ENCODE peak calls at places on chromosomes 4 and X, in six cellular contexts. Y is A673, H is stomach, A is astrocyte, R is mammary epithelial cell, E is spleen. D is an unnamed sample.

GRCh38 chrX:125680366-125680765 is 360.7 kb downstream of the TEX13C start:
- DNase-seq in H (no peak), A (no peak), Y (no peak), R (no peak), E (no peak), D (no peak)

GRCh38 chr4:5524900-5525299 is 183.5 kb downstream of the EVC2 start:
- DNase-seq in H (no peak), R (peak; percentile 45), Y (peak; percentile 12), E (no peak), A (peak; percentile 86), D (no peak)

GRCh38 chrX:47662144-47662657 is 3.2 kb upstream of the UXT start:
- DNase-seq in E (no peak), Y (peak; percentile 66), H (no peak), A (peak; percentile 85), R (peak; percentile 76), D (no peak)

GRCh38 chr4:125187621-125188176 is 127.1 kb upstream of the FAT4 start:
- DNase-seq in A (peak; percentile 80), E (no peak), H (peak; percentile 56), Y (no peak), R (peak; percentile 77), D (no peak)

GRCh38 chr4:158845166-158846041 is 76.6 kb downstream of the FNIP2 start:
- DNase-seq in H (no peak), Y (no peak), E (no peak), A (no peak), R (no peak), D (no peak)

GRCh38 chr4:25863347-25863784 is 578 bp upstream of the SEL1L3 start:
- DNase-seq in E (peak; percentile 85), A (no peak), Y (no peak), R (no peak), H (peak; percentile 81), D (no peak)

GRCh38 chr4:59945277-59945676 is 1254.8 kb upstream of the ADGRL3 start:
- DNase-seq in A (no peak), E (no peak), Y (no peak), H (no peak), R (no peak), D (no peak)

GRCh38 chr4:8387615-8388266 is 52.8 kb downstream of the ACOX3 start:
- DNase-seq in E (no peak), Y (no peak), R (no peak), A (no peak), H (no peak), D (no peak)

GRCh38 chrX:276588-277171 is 4.5 kb upstream of the PLCXD1 start:
- DNase-seq in A (peak; percentile 38), R (peak; percentile 61), Y (no peak), E (peak; percentile 85), H (peak; percentile 67), D (peak; percentile 24)

GRCh38 chr4:7426525-7427171 is 8.1 kb downstream of the PSAPL1 start:
- DNase-seq in Y (no peak), R (no peak), E (peak; percentile 66), A (no peak), H (peak; percentile 22), D (no peak)

GRCh38 chrX:2863646-2864045 is 34.9 kb downstream of the GYG2 start:
- DNase-seq in E (no peak), H (no peak), A (peak; percentile 16), R (peak; percentile 4), Y (no peak), D (no peak)

GRCh38 chr4:6873291-6873690 is 36.3 kb upstream of the TBC1D14 start:
- DNase-seq in R (no peak), A (no peak), H (no peak), E (no peak), Y (no peak), D (no peak)

GRCh38 chr4:184163813-184164212 is 53.9 kb downstream of the ENPP6 start:
- DNase-seq in H (peak; percentile 77), A (no peak), E (no peak), R (peak; percentile 28), Y (peak; percentile 74), D (no peak)

GRCh38 chrX:70970482-70970999 is 39.6 kb upstream of the SLC7A3 start:
- DNase-seq in R (peak; percentile 7), Y (peak; percentile 34), E (no peak), A (peak; percentile 6), H (no peak), D (peak; percentile 17)

GRCh38 chr4:133823177-133823576 is 378.4 kb downstream of the PABPC4L start:
- DNase-seq in R (no peak), E (no peak), A (no peak), Y (no peak), H (no peak), D (no peak)

GRCh38 chrX:1380672-1381233 is 11.2 kb downstream of the SLC25A6 start:
- DNase-seq in H (peak; percentile 25), Y (peak; percentile 51), A (no peak), R (no peak), E (no peak), D (no peak)

GRCh38 chr4:62275470-62275869 is 1075.3 kb downstream of the ADGRL3 start:
- DNase-seq in E (no peak), R (no peak), Y (no peak), H (no peak), A (no peak), D (no peak)

GRCh38 chrX:147478899-147479298 is 432.8 kb upstream of the FMR1 start:
- DNase-seq in R (no peak), H (no peak), Y (no peak), E (no peak), A (no peak), D (no peak)

GRCh38 chr4:74661427-74662171 is 132.7 kb downstream of the BTC start:
- DNase-seq in A (no peak), Y (no peak), E (no peak), H (no peak), R (peak; percentile 72), D (no peak)

GRCh38 chrX:23861215-23861896 is 46.4 kb downstream of the APOO start:
- DNase-seq in E (no peak), R (no peak), A (no peak), H (no peak), Y (no peak), D (peak; percentile 42)

GRCh38 chrX:153321381-153322105 is at the start of gene PNMA6F:
- DNase-seq in A (no peak), E (no peak), H (no peak), R (no peak), Y (no peak), D (no peak)

GRCh38 chrX:123487226-123487625 is 245.6 kb downstream of the THOC2 start:
- DNase-seq in E (no peak), R (no peak), A (peak; percentile 25), Y (no peak), H (no peak), D (no peak)

GRCh38 chr4:109184421-109184956 is 118.0 kb downstream of the COL25A1 start:
- DNase-seq in R (no peak), H (no peak), Y (peak; percentile 61), E (no peak), A (peak; percentile 27), D (no peak)

GRCh38 chr4:139528377-139529005 is 27.5 kb downstream of the SETD7 start:
- DNase-seq in R (peak; percentile 87), E (no peak), H (peak; percentile 45), Y (peak; percentile 23), A (peak; percentile 89), D (no peak)

GRCh38 chr4:76028242-76028859 is 5.1 kb upstream of the CXCL10 start:
- DNase-seq in Y (peak; percentile 54), E (no peak), H (no peak), A (peak; percentile 3), R (peak; percentile 20), D (peak; percentile 4)

DNA sequence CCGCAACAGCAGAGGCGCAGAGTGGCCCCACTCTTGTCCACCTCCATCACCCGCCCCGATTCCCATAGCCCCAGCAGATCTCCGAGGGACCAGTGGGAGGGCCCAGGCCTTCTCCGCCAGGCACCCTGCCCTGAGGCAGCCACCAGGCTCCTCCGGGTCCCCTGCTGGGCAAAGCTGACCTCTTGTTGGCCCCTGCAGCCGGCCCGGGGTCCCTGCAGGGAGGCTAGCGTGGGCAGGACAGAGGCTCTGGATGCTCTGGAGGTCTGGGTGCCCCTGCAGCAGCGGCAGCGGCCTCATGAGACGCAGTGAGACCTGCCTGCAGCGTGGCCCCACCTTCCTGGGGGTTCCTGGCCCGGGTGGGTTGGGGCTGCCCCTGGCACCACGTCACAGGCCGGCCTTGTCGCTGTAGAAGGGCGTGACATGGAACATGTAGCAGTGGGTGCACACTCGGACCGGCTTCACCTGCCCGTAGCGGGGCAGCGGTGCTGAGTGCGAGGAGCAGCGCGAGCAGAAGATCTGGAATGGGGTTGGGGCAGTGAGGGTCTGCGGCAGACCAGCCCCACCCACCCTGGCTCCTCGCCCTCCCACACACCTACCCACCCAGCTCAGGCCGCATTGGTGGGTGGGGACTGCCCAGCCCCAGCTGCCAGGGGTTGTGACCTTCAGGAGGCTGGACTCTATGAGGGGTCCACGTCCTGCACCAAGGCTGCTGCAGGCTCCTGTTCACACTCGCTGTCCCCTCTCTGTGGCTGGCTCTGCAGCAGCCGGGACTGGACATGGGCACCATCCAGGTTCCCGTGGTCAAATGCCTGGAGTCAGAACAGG is 8.6 kb upstream of the MXD4 start:
- DNase-seq in H (no peak), Y (no peak), R (no peak), A (no peak), E (peak; percentile 66), D (no peak)
- H3K27ac ChIP-seq in H (no peak overlapping the region), Y (no peak overlapping the region), R (no peak overlapping the region), A (no peak overlapping the region), E (no peak overlapping the region), D (no peak overlapping the region)

GRCh38 chr4:28976369-28976768 is 1743.8 kb upstream of the PCDH7 start:
- DNase-seq in R (no peak), E (no peak), A (no peak), H (no peak), Y (no peak), D (no peak)

GRCh38 chr4:28973591-28974350 is 1746.4 kb upstream of the PCDH7 start:
- DNase-seq in E (no peak), R (peak; percentile 85), H (no peak), A (peak; percentile 2), Y (no peak), D (no peak)
- H3K9me3 ChIP-seq in E (no peaks in the 10 kb centered on the region), R (no peaks in the 10 kb centered on the region), H (no peaks in the 10 kb centered on the region), A (no peaks in the 10 kb centered on the region), Y (no peaks in the 10 kb centered on the region), D (peaks cover 11% of the 10 kb centered on the region)

GRCh38 chr4:35358001-35358584 is 886.2 kb downstream of the ARAP2 start:
- DNase-seq in Y (no peak), A (no peak), H (no peak), E (no peak), R (peak; percentile 0), D (no peak)
- H3K27ac ChIP-seq in Y (no peak overlapping the region), A (no peak overlapping the region), H (no peak overlapping the region), E (no peak overlapping the region), R (no peak overlapping the region), D (no peak overlapping the region)

GRCh38 chr4:71830-72229 is 18.7 kb downstream of the ZNF595 start:
- DNase-seq in Y (no peak), H (no peak), R (peak; percentile 4), A (no peak), E (no peak), D (no peak)
- H3K9me3 ChIP-seq in Y (peaks cover 79% of the 10 kb centered on the region), H (peaks cover 12% of the 10 kb centered on the region), R (peaks cover 54% of the 10 kb centered on the region), A (peaks cover 15% of the 10 kb centered on the region), E (peaks cover 84% of the 10 kb centered on the region), D (peaks cover 56% of the 10 kb centered on the region)

DNA sequence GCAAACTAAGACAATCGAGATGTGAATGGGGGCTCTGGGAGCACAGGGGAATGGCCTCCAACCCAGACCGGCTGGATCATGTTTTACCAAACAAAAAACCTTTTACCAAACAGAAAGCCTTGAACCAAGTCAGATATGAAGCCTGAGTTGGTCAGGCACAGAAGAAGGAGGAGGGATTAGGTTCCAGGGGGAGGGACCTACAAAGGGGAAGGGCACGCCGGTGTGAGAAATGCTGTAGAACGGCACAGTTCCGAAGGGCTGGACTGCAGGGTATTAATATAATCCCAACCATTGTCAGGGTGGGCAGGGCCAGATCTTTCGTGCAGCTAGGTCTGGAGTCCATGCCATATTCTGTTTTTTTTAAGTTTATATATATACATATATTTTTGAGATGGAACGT is 52.9 kb upstream of the NYX start:
- DNase-seq in H (no peak), A (no peak), Y (no peak), E (no peak), R (no peak), D (no peak)
- H3K27ac ChIP-seq in H (no peak overlapping the region), A (no peak overlapping the region), Y (no peak overlapping the region), E (no peak overlapping the region), R (no peak overlapping the region), D (no peak overlapping the region)

D was measured in CD4-positive, CD25-positive, alpha-beta regulatory T cell.